ENCODE peak calls at places on chromosome 19, in eight cellular contexts. M is mucosa of descending colon, S is H1, Q is AG04449, F is WERI-Rb-1, J is esophagus squamous epithelium, D is HCT116, I is bronchial epithelial cell. R is an unnamed sample.

GRCh38 chr19:10289167-10289835 is 451 bp upstream of the ICAM5 start:
- DNase-seq in M (peak), S (no peak), Q (no peak), F (peak), J (no peak), D (peak), I (peak), R (no peak)

GRCh38 chr19:40750035-40750284 is 317 bp downstream of the ACTMAP start:
- DNase-seq in M (no peak), S (no peak), Q (no peak), F (no peak), J (no peak), D (no peak), I (peak), R (no peak)

GRCh38 chr19:42540071-42540553 is 11.8 kb upstream of the CEACAM1 start:
- DNase-seq in M (peak), S (no peak), Q (no peak), F (peak), J (no peak), D (no peak), I (no peak), R (no peak)

GRCh38 chr19:1115646-1116420 is 12.0 kb downstream of the GPX4 start:
- DNase-seq in M (no peak), S (no peak), Q (no peak), F (no peak), J (no peak), D (no peak), I (no peak), R (no peak)

GRCh38 chr19:33446918-33447293 is 73.4 kb downstream of the CEBPG start:
- DNase-seq in M (no peak), S (no peak), Q (no peak), F (no peak), J (no peak), D (no peak), I (no peak), R (no peak)

GRCh38 chr19:49790866-49791265 is 22.2 kb downstream of the FUZ start:
- DNase-seq in M (no peak), S (no peak), Q (no peak), F (no peak), J (no peak), D (no peak), I (no peak), R (no peak)

GRCh38 chr19:8302357-8302691 is 5.8 kb downstream of the CD320 start:
- DNase-seq in M (peak), S (no peak), Q (no peak), F (peak), J (no peak), D (no peak), I (no peak), R (no peak)

GRCh38 chr19:45385392-45386221 is 15.2 kb upstream of the ERCC2 start:
- DNase-seq in M (no peak), S (no peak), Q (no peak), F (no peak), J (no peak), D (no peak), I (no peak), R (no peak)

GRCh38 chr19:6026390-6026897 is 48.5 kb upstream of the RANBP3 start:
- DNase-seq in M (peak), S (no peak), Q (no peak), F (no peak), J (no peak), D (no peak), I (no peak), R (no peak)

GRCh38 chr19:42295831-42296525 is 6.0 kb upstream of the PRR19 start:
- DNase-seq in M (peak), S (peak), Q (no peak), F (peak), J (no peak), D (peak), I (peak), R (no peak)

GRCh38 chr19:43619262-43620060 is at the start of gene ZNF428:
- DNase-seq in M (peak), S (peak), Q (no peak), F (peak), J (peak), D (peak), I (peak), R (peak)

GRCh38 chr19:13002389-13002898 is 7.2 kb downstream of the NFIX start:
- DNase-seq in M (peak), S (no peak), Q (no peak), F (no peak), J (no peak), D (no peak), I (no peak), R (no peak)

GRCh38 chr19:43697295-43697694 is 18.6 kb upstream of the IRGC start:
- DNase-seq in M (no peak), S (no peak), Q (no peak), F (no peak), J (no peak), D (no peak), I (no peak), R (no peak)

GRCh38 chr19:10454267-10454666 is 33.9 kb downstream of the PDE4A start:
- DNase-seq in M (no peak), S (peak), Q (no peak), F (peak), J (no peak), D (no peak), I (no peak), R (no peak)

GRCh38 chr19:277581-278165 is 13.5 kb downstream of the PLPP2 start:
- DNase-seq in M (no peak), S (no peak), Q (no peak), F (no peak), J (no peak), D (no peak), I (no peak), R (peak)

GRCh38 chr19:4694211-4694987 is 24.3 kb upstream of the MYDGF start:
- DNase-seq in M (peak), S (no peak), Q (peak), F (no peak), J (peak), D (peak), I (peak), R (peak)

GRCh38 chr19:49689133-49690072 is at the start of gene ADM5:
- DNase-seq in M (no peak), S (no peak), Q (no peak), F (peak), J (no peak), D (no peak), I (peak), R (no peak)

GRCh38 chr19:58393725-58394033 is 1.8 kb upstream of the RNF225 start:
- DNase-seq in M (no peak), S (no peak), Q (no peak), F (no peak), J (no peak), D (no peak), I (no peak), R (no peak)
- TF ChIP-seq CTCF in M (no peak), S (no peak), Q (no peak), F (no peak), J (no peak), D (no peak), I (no peak), R (no peak)

DNA sequence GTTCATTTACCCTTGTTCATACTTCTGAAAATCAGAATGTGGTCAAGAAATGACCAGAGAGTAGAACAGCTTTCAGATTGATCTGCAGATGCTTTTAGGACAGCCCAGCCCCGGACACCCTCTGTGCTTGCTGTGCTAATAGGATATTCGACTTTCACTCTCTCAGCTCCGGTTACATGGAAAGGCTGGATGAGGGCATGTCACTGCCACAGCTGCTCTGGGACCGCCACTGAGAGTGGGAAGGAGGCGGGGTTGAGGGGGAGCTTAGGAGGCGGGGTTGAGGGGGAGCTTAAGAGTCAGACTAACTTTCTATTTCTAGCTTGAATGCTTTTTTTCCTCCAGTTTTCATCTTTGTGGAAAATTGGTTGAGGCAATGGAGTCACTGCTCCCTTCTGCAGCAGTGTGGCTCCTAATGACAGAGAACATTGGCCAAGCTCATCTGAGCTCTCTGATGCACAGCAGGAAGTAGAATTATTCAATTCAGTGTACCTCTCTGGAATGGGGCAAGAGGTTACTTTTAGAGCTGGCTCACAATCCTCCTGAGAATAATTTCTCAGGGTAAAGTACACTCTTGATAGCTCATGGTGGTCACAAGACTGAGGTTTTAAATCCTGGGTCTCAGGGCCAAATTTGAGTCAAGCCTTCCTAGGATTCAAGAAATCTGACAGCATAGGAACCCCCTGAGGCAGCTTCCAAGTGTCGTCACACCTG is 74.6 kb upstream of the NPAS1 start:
- DNase-seq in M (peak), S (no peak), Q (no peak), F (peak), J (no peak), D (no peak), I (no peak), R (no peak)
- H3K4me3 ChIP-seq in M (no peak), S (no peak), Q (peak), F (no peak), J (no peak), D (no peak), I (no peak), R (no peak)

GRCh38 chr19:50898018-50898417 is 13.2 kb downstream of the KLK4 start:
- DNase-seq in M (no peak), S (no peak), Q (no peak), F (no peak), J (no peak), D (no peak), I (no peak), R (no peak)

GRCh38 chr19:50899549-50899948 is 11.6 kb downstream of the KLK4 start:
- DNase-seq in M (no peak), S (no peak), Q (no peak), F (no peak), J (no peak), D (no peak), I (no peak), R (no peak)

GRCh38 chr19:50896591-50897190 is 14.5 kb downstream of the KLK4 start:
- DNase-seq in M (no peak), S (no peak), Q (no peak), F (peak), J (no peak), D (peak), I (peak), R (peak)

GRCh38 chr19:50897191-50897607 is 14.0 kb downstream of the KLK4 start:
- DNase-seq in M (no peak), S (no peak), Q (no peak), F (no peak), J (no peak), D (no peak), I (no peak), R (no peak)

DNA sequence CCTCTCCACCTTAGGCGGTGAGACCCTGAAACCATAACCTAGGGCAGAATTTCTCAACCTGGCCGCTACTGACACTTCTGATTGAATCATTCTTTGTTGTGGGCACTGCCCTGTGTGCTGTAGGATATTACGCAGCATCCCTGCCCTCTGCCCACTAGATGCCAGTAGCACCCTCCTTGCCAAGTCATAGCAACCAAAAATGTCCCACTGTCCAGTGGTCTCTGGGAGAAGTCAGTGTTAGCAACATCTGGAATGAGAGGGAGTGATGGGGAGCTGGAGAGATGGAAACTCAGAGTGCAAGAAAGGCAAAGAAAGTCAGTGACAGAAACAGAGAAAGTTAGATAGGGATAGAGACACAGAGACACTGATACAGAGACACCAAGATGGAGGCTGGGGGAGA is 13.6 kb downstream of the KLK4 start:
- DNase-seq in M (no peak), S (no peak), Q (no peak), F (no peak), J (no peak), D (no peak), I (no peak), R (no peak)
- TF ChIP-seq CTCF in M (no peak), S (no peak), Q (no peak), F (no peak), J (no peak), D (peak), I (no peak), R (no peak)

DNA sequence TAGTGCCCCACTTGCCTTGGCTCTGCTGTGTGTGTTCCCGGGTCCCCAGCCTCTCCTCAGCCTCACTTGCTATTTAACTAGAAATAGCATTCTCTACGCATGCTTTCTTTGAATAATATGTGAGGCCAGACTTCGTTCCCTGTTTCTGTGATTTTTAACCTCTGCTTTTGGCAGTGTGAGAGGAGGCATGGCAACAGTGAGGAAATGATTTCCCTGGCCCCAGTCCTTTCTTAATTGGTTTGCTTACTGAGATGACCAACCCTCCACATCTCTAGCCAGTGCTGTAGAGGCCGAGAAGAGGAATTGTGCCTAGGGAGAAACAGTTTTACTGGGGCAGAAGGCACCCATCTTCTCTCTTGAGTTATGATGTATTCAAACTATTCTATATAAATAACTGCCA is 74.0 kb upstream of the NPAS1 start:
- DNase-seq in M (no peak), S (no peak), Q (no peak), F (no peak), J (no peak), D (no peak), I (no peak), R (no peak)
- H3K4me3 ChIP-seq in M (no peak), S (no peak), Q (no peak), F (no peak), J (no peak), D (no peak), I (no peak), R (no peak)

DNA sequence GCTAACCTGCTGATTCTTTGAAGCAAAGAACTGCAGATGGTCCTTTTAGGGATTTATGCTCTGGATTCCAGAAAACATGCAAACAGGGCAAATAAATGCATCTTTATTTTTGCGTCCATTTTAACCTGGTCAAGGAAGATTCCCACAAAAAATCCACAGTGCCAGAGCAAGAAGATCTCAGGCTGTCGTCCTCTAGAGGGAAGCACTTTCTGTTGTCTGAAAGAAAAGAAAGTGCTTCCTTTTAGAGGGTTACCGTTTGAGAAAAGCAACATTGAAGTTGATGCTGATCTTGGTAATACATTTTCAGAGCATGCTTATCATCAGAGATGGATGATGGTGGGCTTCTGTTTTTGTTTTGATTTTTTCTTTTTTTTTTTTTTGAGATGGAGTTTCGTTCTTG is 75.5 kb downstream of the DPRX start:
- DNase-seq in M (no peak), S (no peak), Q (no peak), F (no peak), J (no peak), D (no peak), I (no peak), R (no peak)
- TF ChIP-seq CTCF in M (no peak), S (no peak), Q (no peak), F (no peak), J (no peak), D (no peak), I (no peak), R (peak)

GRCh38 chr19:3363841-3364500 is 2.4 kb upstream of the NFIC start:
- DNase-seq in M (no peak), S (no peak), Q (no peak), F (no peak), J (no peak), D (no peak), I (no peak), R (no peak)

GRCh38 chr19:3366104-3366760 is at the start of gene NFIC:
- DNase-seq in M (peak), S (no peak), Q (peak), F (peak), J (no peak), D (peak), I (no peak), R (no peak)

GRCh38 chr19:3365447-3366103 is 808 bp upstream of the NFIC start:
- DNase-seq in M (peak), S (no peak), Q (no peak), F (peak), J (no peak), D (peak), I (no peak), R (no peak)

GRCh38 chr19:3364501-3364858 is 1.9 kb upstream of the NFIC start:
- DNase-seq in M (no peak), S (no peak), Q (no peak), F (no peak), J (no peak), D (no peak), I (no peak), R (no peak)

GRCh38 chr19:3365093-3365446 is 1.3 kb upstream of the NFIC start:
- DNase-seq in M (no peak), S (no peak), Q (no peak), F (no peak), J (no peak), D (no peak), I (no peak), R (no peak)
- H3K4me3 ChIP-seq in M (no peak), S (no peak), Q (no peak), F (no peak), J (peak), D (peak), I (no peak), R (no peak)

R was measured in LNCaP clone FGC.